ENCODE peak calls at places on chromosome 5, in eight cellular contexts. R is OCI-LY7, N is SK-N-SH, Z is HCT116, J is fibroblast of lung, E is H1, Q is hepatocyte, O is neural progenitor cell. B is an unnamed sample. For H3K79me2 and H3K9me3, the result is how much of the 10 kb centered on the place peaks cover.

GRCh38 chr5:87268970-87269377 is 1.3 kb downstream of the RASA1 start:
- DNase-seq in E (no peak), R (no peak), O (no peak), Q (no peak), N (no peak), J (peak), Z (no peak), B (no peak)

GRCh38 chr5:42992035-42992570 is 48.0 kb downstream of the ANXA2R start:
- DNase-seq in O (peak), R (no peak), Q (peak), N (peak), Z (peak), E (peak), J (peak), B (peak)

GRCh38 chr5:59275537-59276276 is 617.8 kb downstream of the PDE4D start:
- DNase-seq in N (no peak), Q (peak), O (peak), R (no peak), J (peak), E (no peak), Z (no peak), B (peak)

GRCh38 chr5:72427488-72428437 is 79.4 kb downstream of the ZNF366 start:
- DNase-seq in E (no peak), O (peak), Z (no peak), Q (peak), J (peak), N (no peak), R (no peak), B (peak)

GRCh38 chr5:134477462-134478245 is 47.8 kb upstream of the JADE2 start:
- DNase-seq in Z (no peak), E (no peak), N (no peak), Q (no peak), J (no peak), R (no peak), O (no peak), B (peak)

GRCh38 chr5:116365006-116365496 is 209.6 kb downstream of the SEMA6A start:
- DNase-seq in R (no peak), Q (no peak), Z (no peak), N (no peak), J (no peak), O (no peak), E (no peak), B (no peak)

GRCh38 chr5:118937393-118938061 is 50.8 kb downstream of the DTWD2 start:
- DNase-seq in R (no peak), Q (no peak), N (no peak), O (peak), E (no peak), Z (no peak), J (no peak), B (no peak)

GRCh38 chr5:90037646-90038045 is 371.9 kb downstream of the CETN3 start:
- DNase-seq in N (no peak), O (no peak), J (peak), Q (peak), E (no peak), R (no peak), Z (no peak), B (no peak)

GRCh38 chr5:14745753-14746152 is 81.2 kb downstream of the OTULIN start:
- DNase-seq in Q (no peak), R (peak), O (no peak), Z (no peak), E (no peak), N (no peak), J (no peak), B (no peak)

GRCh38 chr5:36298546-36298945 is 3.2 kb downstream of the RANBP3L start:
- DNase-seq in J (peak), O (no peak), N (no peak), E (no peak), R (no peak), Q (no peak), Z (no peak), B (no peak)

GRCh38 chr5:138491669-138492551 is 26.6 kb downstream of the EGR1 start:
- DNase-seq in J (peak), N (peak), Q (peak), R (peak), E (peak), Z (peak), O (peak), B (peak)

GRCh38 chr5:174177531-174177930 is 132.0 kb downstream of the NSG2 start:
- DNase-seq in N (no peak), Q (no peak), J (no peak), Z (no peak), R (no peak), E (peak), O (no peak), B (no peak)

GRCh38 chr5:116476903-116477537 is 97.6 kb downstream of the SEMA6A start:
- DNase-seq in J (peak), E (no peak), Q (peak), R (no peak), Z (no peak), N (no peak), O (no peak), B (no peak)

GRCh38 chr5:96384353-96384752 is 48.7 kb downstream of the PCSK1 start:
- DNase-seq in O (no peak), N (no peak), R (no peak), Q (no peak), Z (peak), J (peak), E (no peak), B (peak)

GRCh38 chr5:360277-361027 is 38.9 kb downstream of the AHRR start:
- DNase-seq in R (no peak), J (no peak), Z (no peak), O (no peak), E (no peak), Q (no peak), N (no peak), B (no peak)

GRCh38 chr5:58094031-58094430 is 365.9 kb downstream of the PLK2 start:
- DNase-seq in E (no peak), Q (no peak), R (no peak), Z (no peak), J (no peak), N (no peak), O (no peak), B (peak)

GRCh38 chr5:88878976-88879375 is 4.0 kb downstream of the MEF2C start:
- DNase-seq in R (no peak), J (no peak), E (no peak), Q (no peak), O (no peak), Z (no peak), N (no peak), B (no peak)

GRCh38 chr5:61289241-61289640 is 42.8 kb upstream of the ZSWIM6 start:
- DNase-seq in N (no peak), E (no peak), Q (no peak), O (peak), R (no peak), Z (no peak), J (no peak), B (no peak)

GRCh38 chr5:96896806-96897205 is 20.5 kb downstream of the ERAP2 start:
- DNase-seq in N (no peak), R (peak), Z (no peak), Q (no peak), E (no peak), J (no peak), O (no peak), B (no peak)

DNA sequence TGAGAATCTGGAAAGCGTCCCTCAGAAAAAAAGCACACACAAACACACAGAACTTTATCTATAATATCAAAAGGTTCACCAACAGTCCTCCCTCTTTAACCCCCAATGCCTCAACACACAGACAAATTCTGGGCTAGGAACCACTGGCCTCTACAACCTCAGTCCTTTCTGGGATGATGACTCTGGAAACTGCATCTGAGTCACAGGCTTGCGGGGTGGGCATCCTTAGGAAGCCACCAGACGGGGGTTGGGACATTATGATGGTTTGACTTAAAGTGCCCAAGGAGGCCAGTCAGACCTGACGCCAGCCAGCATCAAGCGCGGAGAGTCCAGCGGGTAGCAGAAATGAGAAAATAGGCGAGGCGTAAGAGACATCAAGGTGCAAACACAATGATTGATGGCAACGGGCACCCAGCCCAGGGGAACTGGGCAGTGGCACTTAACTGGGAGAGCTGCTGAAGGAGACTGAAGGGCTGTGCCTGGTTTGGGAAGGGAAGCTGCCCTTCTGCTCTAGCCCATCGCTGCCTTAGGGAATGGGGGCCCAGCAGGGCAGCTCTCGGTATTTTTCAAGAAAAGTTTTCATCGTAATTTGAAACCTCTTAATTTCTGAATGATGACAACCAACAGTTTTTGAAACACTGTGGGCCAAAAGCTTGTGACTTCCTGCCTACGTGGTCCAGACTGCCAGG is 20.7 kb downstream of the SPRY4 start:
- DNase-seq in R (no peak), Z (no peak), N (no peak), J (peak), Q (no peak), E (no peak), O (no peak), B (no peak)
- H3K79me2 ChIP-seq in R (under half), Z (half or more), N (half or more), J (under half), Q (under half), E (under half), O (under half), B (under half)

DNA sequence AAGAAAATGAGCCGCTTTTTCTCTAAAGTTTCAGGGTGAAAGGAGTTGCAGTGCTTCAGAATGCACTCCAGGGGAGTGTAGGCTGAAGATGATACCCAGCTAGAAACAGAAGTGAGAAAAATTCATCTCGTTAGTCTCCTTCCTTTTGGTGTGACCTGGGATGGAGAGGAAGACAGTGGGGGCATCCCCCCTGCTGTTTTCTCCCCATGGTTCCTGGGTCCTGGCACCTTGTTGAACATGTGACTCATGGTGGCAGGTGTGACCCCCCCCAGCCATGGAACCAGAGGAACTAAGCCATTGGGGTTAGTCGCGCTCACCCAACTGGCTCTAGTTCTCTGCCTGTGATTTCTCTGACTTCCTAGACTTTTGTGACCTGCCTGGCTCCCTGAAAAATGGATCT is 424.6 kb downstream of the CSNK1G3 start:
- DNase-seq in N (no peak), J (no peak), R (peak), Q (no peak), O (no peak), E (no peak), Z (no peak), B (no peak)
- H3K9me3 ChIP-seq in N (under half), J (under half), R (under half), Q (under half), O (under half), E (under half), Z (under half), B (under half)

DNA sequence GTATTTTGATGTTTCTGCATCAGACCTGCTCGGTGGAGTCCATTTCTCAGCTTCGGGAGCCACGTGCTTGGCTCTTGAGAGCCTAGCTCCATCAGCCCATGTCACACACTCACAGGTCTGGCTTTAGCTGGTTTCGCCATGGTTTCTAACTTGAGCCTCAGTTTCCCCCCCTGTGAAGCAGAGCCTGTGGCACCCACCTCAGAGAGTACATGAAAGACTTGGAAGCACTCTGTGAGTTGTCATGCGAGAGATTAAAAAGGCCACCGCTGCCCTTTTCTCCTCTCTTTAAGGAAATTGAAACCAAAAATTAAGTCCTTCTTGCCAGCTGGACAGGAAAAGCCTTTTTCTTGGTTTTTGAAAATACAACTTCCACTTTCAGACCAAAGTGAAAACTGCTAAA is 8.8 kb downstream of the TENT4A start:
- DNase-seq in N (no peak), J (no peak), R (peak), E (no peak), Q (no peak), O (no peak), Z (no peak), B (no peak)
- H3K4me2 ChIP-seq in N (peak), J (peak), R (peak), E (no peak), Q (peak), O (no peak), Z (no peak), B (peak)

GRCh38 chr5:106964102-106964501 is 706.6 kb downstream of the EFNA5 start:
- DNase-seq in R (no peak), E (no peak), N (no peak), O (no peak), J (peak), Z (no peak), Q (no peak), B (peak)
- H3K79me2 ChIP-seq in R (under half), E (under half), N (under half), O (under half), J (under half), Z (under half), Q (under half), B (under half)